ENCODE peak calls at places on chromosomes 13 and 19, in ten cellular contexts. One of them, this sample, is unnamed. For H3K36me3, the result is how much of the 10 kb centered on the place peaks cover.

GRCh38 chr19:35715981-35716734 is 1.6 kb upstream of the KMT2B start:
- DNase-seq in left lung: peak
- DNase-seq in upper lobe of left lung: peak
- DNase-seq in neural progenitor cell: peak
- DNase-seq in heart left ventricle: peak
- DNase-seq in brain microvascular endothelial cell: peak
- DNase-seq in bronchial epithelial cell: no peak
- DNase-seq in esophagus squamous epithelium: no peak
- DNase-seq in SK-N-SH: peak
- DNase-seq in cardiac muscle cell: peak
- DNase-seq in this sample: peak

GRCh38 chr13:29503041-29503837 is 92.2 kb downstream of the SLC7A1 start:
- DNase-seq in brain microvascular endothelial cell: no peak
- DNase-seq in left lung: no peak
- DNase-seq in upper lobe of left lung: no peak
- DNase-seq in bronchial epithelial cell: peak
- DNase-seq in SK-N-SH: peak
- DNase-seq in cardiac muscle cell: no peak
- DNase-seq in heart left ventricle: no peak
- DNase-seq in neural progenitor cell: peak
- DNase-seq in esophagus squamous epithelium: no peak
- DNase-seq in this sample: peak

GRCh38 chr19:34904521-34904845 is 22.2 kb upstream of the ZNF30 start:
- DNase-seq in neural progenitor cell: no peak
- DNase-seq in heart left ventricle: no peak
- DNase-seq in brain microvascular endothelial cell: no peak
- DNase-seq in left lung: no peak
- DNase-seq in cardiac muscle cell: no peak
- DNase-seq in upper lobe of left lung: no peak
- DNase-seq in bronchial epithelial cell: no peak
- DNase-seq in esophagus squamous epithelium: no peak
- DNase-seq in SK-N-SH: no peak
- DNase-seq in this sample: no peak

GRCh38 chr19:17620696-17621095 is 65.2 kb downstream of the COLGALT1 start:
- DNase-seq in brain microvascular endothelial cell: no peak
- DNase-seq in upper lobe of left lung: no peak
- DNase-seq in neural progenitor cell: no peak
- DNase-seq in SK-N-SH: no peak
- DNase-seq in esophagus squamous epithelium: no peak
- DNase-seq in cardiac muscle cell: no peak
- DNase-seq in left lung: no peak
- DNase-seq in heart left ventricle: no peak
- DNase-seq in bronchial epithelial cell: no peak
- DNase-seq in this sample: no peak

GRCh38 chr19:30263719-30264440 is 108.3 kb upstream of the ZNF536 start:
- DNase-seq in left lung: no peak
- DNase-seq in brain microvascular endothelial cell: no peak
- DNase-seq in esophagus squamous epithelium: no peak
- DNase-seq in SK-N-SH: peak
- DNase-seq in cardiac muscle cell: no peak
- DNase-seq in heart left ventricle: no peak
- DNase-seq in bronchial epithelial cell: no peak
- DNase-seq in neural progenitor cell: no peak
- DNase-seq in upper lobe of left lung: no peak
- DNase-seq in this sample: no peak

GRCh38 chr13:93915269-93915809 is 564.1 kb downstream of the DCT start:
- DNase-seq in neural progenitor cell: no peak
- DNase-seq in cardiac muscle cell: no peak
- DNase-seq in esophagus squamous epithelium: no peak
- DNase-seq in upper lobe of left lung: no peak
- DNase-seq in heart left ventricle: no peak
- DNase-seq in SK-N-SH: no peak
- DNase-seq in left lung: no peak
- DNase-seq in bronchial epithelial cell: no peak
- DNase-seq in brain microvascular endothelial cell: peak
- DNase-seq in this sample: peak

GRCh38 chr13:110415669-110416068 is 108.6 kb downstream of the COL4A2 start:
- DNase-seq in SK-N-SH: no peak
- DNase-seq in esophagus squamous epithelium: no peak
- DNase-seq in left lung: no peak
- DNase-seq in cardiac muscle cell: no peak
- DNase-seq in bronchial epithelial cell: peak
- DNase-seq in heart left ventricle: no peak
- DNase-seq in upper lobe of left lung: no peak
- DNase-seq in neural progenitor cell: no peak
- DNase-seq in brain microvascular endothelial cell: no peak
- DNase-seq in this sample: no peak

GRCh38 chr13:28528848-28529247 is 33.9 kb upstream of the FLT1 start:
- DNase-seq in neural progenitor cell: no peak
- DNase-seq in brain microvascular endothelial cell: no peak
- DNase-seq in bronchial epithelial cell: no peak
- DNase-seq in SK-N-SH: no peak
- DNase-seq in cardiac muscle cell: no peak
- DNase-seq in heart left ventricle: no peak
- DNase-seq in esophagus squamous epithelium: no peak
- DNase-seq in upper lobe of left lung: no peak
- DNase-seq in left lung: no peak
- DNase-seq in this sample: no peak

GRCh38 chr19:46073268-46073922 is 32.6 kb upstream of the IGFL4 start:
- DNase-seq in left lung: no peak
- DNase-seq in bronchial epithelial cell: no peak
- DNase-seq in heart left ventricle: no peak
- DNase-seq in neural progenitor cell: no peak
- DNase-seq in brain microvascular endothelial cell: no peak
- DNase-seq in upper lobe of left lung: no peak
- DNase-seq in SK-N-SH: no peak
- DNase-seq in esophagus squamous epithelium: no peak
- DNase-seq in cardiac muscle cell: no peak
- DNase-seq in this sample: peak

GRCh38 chr19:27974082-27974513 is 1238.9 kb downstream of the UQCRFS1 start:
- DNase-seq in SK-N-SH: peak
- DNase-seq in bronchial epithelial cell: peak
- DNase-seq in left lung: no peak
- DNase-seq in neural progenitor cell: peak
- DNase-seq in cardiac muscle cell: peak
- DNase-seq in brain microvascular endothelial cell: peak
- DNase-seq in esophagus squamous epithelium: no peak
- DNase-seq in upper lobe of left lung: no peak
- DNase-seq in heart left ventricle: no peak
- DNase-seq in this sample: peak

GRCh38 chr13:94661396-94661795 is 50.9 kb downstream of the SOX21 start:
- DNase-seq in cardiac muscle cell: no peak
- DNase-seq in brain microvascular endothelial cell: no peak
- DNase-seq in left lung: no peak
- DNase-seq in heart left ventricle: no peak
- DNase-seq in bronchial epithelial cell: no peak
- DNase-seq in esophagus squamous epithelium: no peak
- DNase-seq in upper lobe of left lung: no peak
- DNase-seq in SK-N-SH: no peak
- DNase-seq in neural progenitor cell: peak
- DNase-seq in this sample: no peak

GRCh38 chr19:2340496-2341246 is 12.2 kb downstream of the SPPL2B start:
- DNase-seq in left lung: no peak
- DNase-seq in neural progenitor cell: no peak
- DNase-seq in heart left ventricle: no peak
- DNase-seq in brain microvascular endothelial cell: no peak
- DNase-seq in cardiac muscle cell: no peak
- DNase-seq in esophagus squamous epithelium: no peak
- DNase-seq in bronchial epithelial cell: no peak
- DNase-seq in SK-N-SH: no peak
- DNase-seq in upper lobe of left lung: peak
- DNase-seq in this sample: no peak
- H3K36me3 ChIP-seq in left lung: under half
- H3K36me3 ChIP-seq in neural progenitor cell: under half
- H3K36me3 ChIP-seq in heart left ventricle: under half
- H3K36me3 ChIP-seq in brain microvascular endothelial cell: under half
- H3K36me3 ChIP-seq in cardiac muscle cell: under half
- H3K36me3 ChIP-seq in esophagus squamous epithelium: half or more
- H3K36me3 ChIP-seq in bronchial epithelial cell: under half
- H3K36me3 ChIP-seq in SK-N-SH: under half
- H3K36me3 ChIP-seq in upper lobe of left lung: under half
- H3K36me3 ChIP-seq in this sample: under half

GRCh38 chr19:40234429-40235237 is 8.1 kb upstream of the CCNP start:
- DNase-seq in esophagus squamous epithelium: no peak
- DNase-seq in cardiac muscle cell: no peak
- DNase-seq in heart left ventricle: peak
- DNase-seq in left lung: no peak
- DNase-seq in bronchial epithelial cell: no peak
- DNase-seq in SK-N-SH: no peak
- DNase-seq in neural progenitor cell: no peak
- DNase-seq in brain microvascular endothelial cell: no peak
- DNase-seq in upper lobe of left lung: no peak
- DNase-seq in this sample: no peak

GRCh38 chr19:40237791-40238190 is 11.3 kb upstream of the CCNP start:
- DNase-seq in neural progenitor cell: no peak
- DNase-seq in upper lobe of left lung: no peak
- DNase-seq in heart left ventricle: no peak
- DNase-seq in esophagus squamous epithelium: no peak
- DNase-seq in bronchial epithelial cell: no peak
- DNase-seq in brain microvascular endothelial cell: no peak
- DNase-seq in SK-N-SH: no peak
- DNase-seq in left lung: no peak
- DNase-seq in cardiac muscle cell: no peak
- DNase-seq in this sample: no peak

GRCh38 chr19:40235238-40236025 is 8.9 kb upstream of the CCNP start:
- DNase-seq in upper lobe of left lung: peak
- DNase-seq in left lung: no peak
- DNase-seq in bronchial epithelial cell: no peak
- DNase-seq in esophagus squamous epithelium: no peak
- DNase-seq in neural progenitor cell: peak
- DNase-seq in SK-N-SH: no peak
- DNase-seq in brain microvascular endothelial cell: no peak
- DNase-seq in cardiac muscle cell: no peak
- DNase-seq in heart left ventricle: peak
- DNase-seq in this sample: no peak

GRCh38 chr19:40236026-40236355 is 9.5 kb upstream of the CCNP start:
- DNase-seq in bronchial epithelial cell: no peak
- DNase-seq in brain microvascular endothelial cell: no peak
- DNase-seq in upper lobe of left lung: no peak
- DNase-seq in heart left ventricle: no peak
- DNase-seq in neural progenitor cell: no peak
- DNase-seq in esophagus squamous epithelium: no peak
- DNase-seq in SK-N-SH: no peak
- DNase-seq in cardiac muscle cell: no peak
- DNase-seq in left lung: no peak
- DNase-seq in this sample: no peak

DNA sequence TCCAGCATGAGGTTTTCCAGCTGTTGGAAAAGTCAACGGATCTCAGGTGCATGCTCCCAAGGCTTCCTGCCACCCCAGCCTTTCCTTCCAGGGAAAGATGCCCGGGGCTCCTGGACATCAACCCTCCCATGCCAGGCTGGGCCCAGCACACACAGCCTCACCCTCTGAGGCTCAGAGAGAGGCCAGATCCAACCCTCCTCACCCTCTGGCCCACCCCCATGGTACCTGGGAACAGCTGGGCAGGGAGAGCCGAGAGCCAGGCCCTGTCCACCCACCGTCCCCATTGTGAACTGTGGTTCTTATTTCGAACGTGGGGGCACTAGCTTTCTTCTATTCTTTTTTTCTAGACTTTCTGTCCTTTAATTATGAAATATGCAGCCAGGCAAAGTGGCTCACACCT is 9.9 kb upstream of the CCNP start:
- DNase-seq in upper lobe of left lung: no peak
- DNase-seq in esophagus squamous epithelium: no peak
- DNase-seq in brain microvascular endothelial cell: no peak
- DNase-seq in left lung: no peak
- DNase-seq in cardiac muscle cell: no peak
- DNase-seq in heart left ventricle: no peak
- DNase-seq in SK-N-SH: no peak
- DNase-seq in bronchial epithelial cell: no peak
- DNase-seq in neural progenitor cell: no peak
- DNase-seq in this sample: no peak
- H3K36me3 ChIP-seq in upper lobe of left lung: half or more
- H3K36me3 ChIP-seq in esophagus squamous epithelium: half or more
- H3K36me3 ChIP-seq in brain microvascular endothelial cell: under half
- H3K36me3 ChIP-seq in left lung: under half
- H3K36me3 ChIP-seq in cardiac muscle cell: under half
- H3K36me3 ChIP-seq in heart left ventricle: under half
- H3K36me3 ChIP-seq in SK-N-SH: half or more
- H3K36me3 ChIP-seq in bronchial epithelial cell: under half
- H3K36me3 ChIP-seq in neural progenitor cell: under half
- H3K36me3 ChIP-seq in this sample: half or more

GRCh38 chr19:1109697-1110671 is 6.2 kb downstream of the GPX4 start:
- DNase-seq in bronchial epithelial cell: no peak
- DNase-seq in brain microvascular endothelial cell: no peak
- DNase-seq in left lung: no peak
- DNase-seq in esophagus squamous epithelium: no peak
- DNase-seq in cardiac muscle cell: no peak
- DNase-seq in SK-N-SH: no peak
- DNase-seq in heart left ventricle: no peak
- DNase-seq in neural progenitor cell: no peak
- DNase-seq in upper lobe of left lung: peak
- DNase-seq in this sample: no peak
- H3K36me3 ChIP-seq in bronchial epithelial cell: under half
- H3K36me3 ChIP-seq in brain microvascular endothelial cell: half or more
- H3K36me3 ChIP-seq in left lung: under half
- H3K36me3 ChIP-seq in esophagus squamous epithelium: half or more
- H3K36me3 ChIP-seq in cardiac muscle cell: under half
- H3K36me3 ChIP-seq in SK-N-SH: under half
- H3K36me3 ChIP-seq in heart left ventricle: under half
- H3K36me3 ChIP-seq in neural progenitor cell: under half
- H3K36me3 ChIP-seq in upper lobe of left lung: half or more
- H3K36me3 ChIP-seq in this sample: half or more

GRCh38 chr19:41311072-41311471 is 1.1 kb downstream of the CCDC97 start:
- DNase-seq in SK-N-SH: no peak
- DNase-seq in cardiac muscle cell: no peak
- DNase-seq in esophagus squamous epithelium: no peak
- DNase-seq in bronchial epithelial cell: no peak
- DNase-seq in brain microvascular endothelial cell: no peak
- DNase-seq in left lung: peak
- DNase-seq in heart left ventricle: no peak
- DNase-seq in neural progenitor cell: no peak
- DNase-seq in upper lobe of left lung: no peak
- DNase-seq in this sample: peak

GRCh38 chr19:41308450-41309224 is 1.3 kb upstream of the CCDC97 start:
- DNase-seq in heart left ventricle: peak
- DNase-seq in neural progenitor cell: peak
- DNase-seq in left lung: peak
- DNase-seq in cardiac muscle cell: peak
- DNase-seq in esophagus squamous epithelium: peak
- DNase-seq in SK-N-SH: peak
- DNase-seq in bronchial epithelial cell: peak
- DNase-seq in brain microvascular endothelial cell: peak
- DNase-seq in upper lobe of left lung: no peak
- DNase-seq in this sample: peak

GRCh38 chr19:41309225-41310030 is 544 bp upstream of the CCDC97 start:
- DNase-seq in esophagus squamous epithelium: no peak
- DNase-seq in bronchial epithelial cell: peak
- DNase-seq in left lung: peak
- DNase-seq in neural progenitor cell: no peak
- DNase-seq in upper lobe of left lung: no peak
- DNase-seq in SK-N-SH: no peak
- DNase-seq in heart left ventricle: no peak
- DNase-seq in brain microvascular endothelial cell: no peak
- DNase-seq in cardiac muscle cell: no peak
- DNase-seq in this sample: no peak

GRCh38 chr19:41311613-41312012 is 1.6 kb downstream of the CCDC97 start:
- DNase-seq in heart left ventricle: no peak
- DNase-seq in cardiac muscle cell: no peak
- DNase-seq in upper lobe of left lung: no peak
- DNase-seq in bronchial epithelial cell: no peak
- DNase-seq in brain microvascular endothelial cell: no peak
- DNase-seq in esophagus squamous epithelium: no peak
- DNase-seq in SK-N-SH: no peak
- DNase-seq in neural progenitor cell: no peak
- DNase-seq in left lung: peak
- DNase-seq in this sample: no peak

GRCh38 chr19:41310031-41310831 is at the start of gene CCDC97:
- DNase-seq in left lung: peak
- DNase-seq in heart left ventricle: peak
- DNase-seq in SK-N-SH: peak
- DNase-seq in upper lobe of left lung: peak
- DNase-seq in esophagus squamous epithelium: no peak
- DNase-seq in cardiac muscle cell: peak
- DNase-seq in bronchial epithelial cell: peak
- DNase-seq in brain microvascular endothelial cell: peak
- DNase-seq in neural progenitor cell: peak
- DNase-seq in this sample: peak
- H3K36me3 ChIP-seq in left lung: under half
- H3K36me3 ChIP-seq in heart left ventricle: under half
- H3K36me3 ChIP-seq in SK-N-SH: under half
- H3K36me3 ChIP-seq in upper lobe of left lung: under half
- H3K36me3 ChIP-seq in esophagus squamous epithelium: half or more
- H3K36me3 ChIP-seq in cardiac muscle cell: under half
- H3K36me3 ChIP-seq in bronchial epithelial cell: under half
- H3K36me3 ChIP-seq in brain microvascular endothelial cell: under half
- H3K36me3 ChIP-seq in neural progenitor cell: under half
- H3K36me3 ChIP-seq in this sample: under half

This sample was measured in adipocyte.